ENCODE peak calls at places on chromosome 12, in six cellular contexts. Q, X, G, O, D and H are unnamed samples.

GRCh38 chr12:69966409-69966808 is 141.4 kb downstream of the MYRFL start:
- DNase-seq in X (peak; percentile 80), O (no peak), G (no peak), Q (peak; percentile 57), D (peak; percentile 83), H (no peak)

GRCh38 chr12:72323881-72324280 is 51.7 kb downstream of the TRHDE start:
- DNase-seq in D (no peak), X (no peak), Q (no peak), O (no peak), G (no peak), H (no peak)

GRCh38 chr12:56983386-56983785 is 23.0 kb downstream of the ZBTB39 start:
- DNase-seq in Q (no peak), G (no peak), D (no peak), X (no peak), O (no peak), H (no peak)

GRCh38 chr12:49975370-49975761 is 2.6 kb downstream of the AQP6 start:
- DNase-seq in D (no peak), X (no peak), Q (no peak), O (no peak), G (no peak), H (no peak)

GRCh38 chr12:52356762-52357580 is 10.3 kb downstream of the KRT85 start:
- DNase-seq in G (no peak), O (no peak), D (no peak), X (no peak), Q (no peak), H (no peak)

GRCh38 chr12:116376354-116377193 is 99.1 kb upstream of the MED13L start:
- DNase-seq in O (no peak), G (no peak), Q (peak; percentile 80), X (peak; percentile 89), D (peak; percentile 25), H (no peak)

GRCh38 chr12:76680940-76681339 is 83.0 kb upstream of the ZDHHC17 start:
- DNase-seq in Q (peak; percentile 24), O (no peak), G (no peak), D (no peak), X (peak; percentile 15), H (no peak)

GRCh38 chr12:116941188-116941587 is 30.4 kb downstream of the FBXW8 start:
- DNase-seq in X (no peak), Q (no peak), G (no peak), O (no peak), D (no peak), H (no peak)

GRCh38 chr12:121288158-121288848 is 8.2 kb downstream of the CAMKK2 start:
- DNase-seq in O (no peak), X (no peak), D (no peak), G (no peak), Q (no peak), H (no peak)

GRCh38 chr12:117774986-117775775 is 193.6 kb downstream of the KSR2 start:
- DNase-seq in Q (no peak), D (no peak), G (no peak), X (no peak), O (no peak), H (no peak)

GRCh38 chr12:100827901-100828520 is 33.4 kb downstream of the ANO4 start:
- DNase-seq in O (no peak), X (peak; percentile 67), D (peak; percentile 41), Q (peak; percentile 62), G (no peak), H (peak; percentile 51)

GRCh38 chr12:76698966-76699365 is 64.9 kb upstream of the ZDHHC17 start:
- DNase-seq in D (no peak), Q (no peak), X (no peak), O (no peak), G (no peak), H (no peak)

GRCh38 chr12:18723752-18724151 is 14.1 kb downstream of the PLCZ1 start:
- DNase-seq in X (peak; percentile 69), D (peak; percentile 78), G (no peak), Q (peak; percentile 55), O (no peak), H (peak; percentile 31)

GRCh38 chr12:66456622-66457021 is 154.3 kb downstream of the HELB start:
- DNase-seq in X (no peak), Q (no peak), G (no peak), O (no peak), D (no peak), H (no peak)
- TF ChIP-seq CTCF in X (no peak), Q (no peak), G (no peak), O (no peak), D (no peak), H (no peak)

DNA sequence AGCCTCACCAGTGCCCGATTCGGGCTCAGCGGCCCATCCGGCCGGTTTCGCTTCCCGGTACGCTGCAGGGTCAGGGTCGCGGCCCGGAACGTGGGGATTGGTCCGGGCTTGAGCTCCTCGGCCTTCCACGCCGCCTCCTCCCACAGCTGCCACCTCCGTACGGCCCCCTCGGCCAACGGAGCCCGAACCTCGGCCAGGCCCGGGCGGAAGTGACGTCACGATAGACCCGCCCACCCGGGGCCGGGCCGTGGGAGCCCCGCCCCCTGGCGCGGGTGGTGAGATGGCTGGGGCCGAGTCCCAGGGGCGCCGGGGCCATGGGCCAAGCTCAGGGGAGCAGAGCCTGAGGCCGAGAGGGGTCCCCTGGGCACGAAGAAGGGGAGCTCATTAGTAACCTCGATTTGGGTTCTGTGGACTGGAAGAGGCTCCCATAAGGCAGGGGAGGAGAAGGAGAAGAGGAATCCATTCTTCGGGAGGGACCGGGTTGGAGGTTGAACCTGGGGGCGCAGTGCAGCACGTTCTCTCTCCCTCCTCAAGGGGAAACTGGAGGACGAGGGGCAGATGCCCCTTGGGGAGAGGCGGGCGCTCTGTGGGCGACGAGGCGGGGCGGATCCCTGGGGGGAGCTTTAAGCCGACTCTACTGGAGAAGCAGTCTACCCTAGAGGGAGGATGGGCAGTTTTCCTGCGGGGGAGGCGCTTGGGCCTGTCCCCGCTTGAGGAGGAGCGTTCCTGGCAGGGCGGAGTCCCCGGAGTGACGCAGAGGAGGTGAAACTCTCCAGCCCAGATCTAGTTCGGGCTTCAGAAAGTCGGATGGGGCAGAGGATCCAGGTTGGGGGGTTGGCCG is at the start of gene MLF2:
- DNase-seq in X (peak; percentile 100), D (peak; percentile 99), Q (peak; percentile 100), G (peak; percentile 96), O (peak; percentile 98), H (peak; percentile 98)
- TF ChIP-seq CTCF in X (no peak), D (peak; percentile 74), Q (no peak), G (no peak), O (peak; percentile 89), H (peak; percentile 90)

DNA sequence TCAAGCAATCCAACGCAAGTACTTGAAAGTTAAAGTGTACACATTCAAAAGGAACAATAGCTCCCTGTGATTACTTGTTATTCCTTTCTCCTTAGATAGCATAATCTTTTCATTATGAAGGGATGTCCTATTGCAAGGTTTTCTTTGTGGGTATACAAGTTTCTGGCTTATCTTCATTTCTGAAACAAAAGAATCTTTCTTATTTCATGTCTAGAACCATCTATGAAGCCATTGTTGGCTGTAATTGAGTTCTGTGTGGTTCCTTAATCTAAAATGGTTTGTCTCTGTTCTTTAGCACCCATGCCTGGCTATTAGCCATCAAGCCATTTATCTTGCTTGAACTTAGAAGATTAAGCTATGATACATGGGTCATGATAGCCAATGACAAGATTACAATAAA is 95.0 kb downstream of the VEZT start:
- DNase-seq in O (no peak), G (no peak), Q (no peak), X (no peak), D (no peak), H (no peak)
- TF ChIP-seq CTCF in O (no peak), G (no peak), Q (no peak), X (no peak), D (no peak), H (no peak)

DNA sequence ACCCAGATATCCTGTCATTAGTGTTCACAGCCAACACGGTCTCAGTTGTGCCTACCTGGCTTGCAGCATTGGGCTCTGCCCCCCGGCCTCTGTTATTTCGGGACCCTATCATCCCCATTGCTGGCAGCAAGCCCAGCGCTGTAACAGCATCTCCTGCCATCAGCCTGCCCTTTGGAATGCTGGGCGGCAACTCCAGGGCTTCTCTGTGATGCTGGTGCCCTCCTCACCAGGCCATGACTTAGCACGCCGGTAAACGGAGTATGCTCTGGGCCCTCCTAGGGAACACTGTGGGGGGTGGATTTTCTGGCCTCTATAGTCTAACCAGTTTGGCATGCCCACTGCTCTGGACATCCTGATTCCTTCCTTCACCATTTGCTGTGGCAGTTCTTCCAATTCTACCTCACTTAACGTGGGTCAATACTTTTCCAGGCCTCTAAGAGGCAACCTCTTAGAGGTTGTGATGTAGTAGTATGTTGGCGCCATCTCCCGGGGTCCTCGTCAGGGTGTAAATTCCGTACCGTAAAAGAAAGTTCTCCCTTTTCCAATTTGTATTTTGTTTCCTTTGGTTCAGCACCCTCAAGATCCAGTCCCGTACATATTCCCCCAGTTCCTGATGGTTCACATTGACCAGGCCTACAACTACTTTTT is 80.0 kb downstream of the SINHCAF start:
- DNase-seq in X (peak; percentile 6), G (no peak), O (no peak), Q (peak; percentile 19), D (peak; percentile 34), H (no peak)
- TF ChIP-seq CTCF in X (no peak), G (no peak), O (no peak), Q (peak; percentile 14), D (peak; percentile 18), H (peak; percentile 13)

DNA sequence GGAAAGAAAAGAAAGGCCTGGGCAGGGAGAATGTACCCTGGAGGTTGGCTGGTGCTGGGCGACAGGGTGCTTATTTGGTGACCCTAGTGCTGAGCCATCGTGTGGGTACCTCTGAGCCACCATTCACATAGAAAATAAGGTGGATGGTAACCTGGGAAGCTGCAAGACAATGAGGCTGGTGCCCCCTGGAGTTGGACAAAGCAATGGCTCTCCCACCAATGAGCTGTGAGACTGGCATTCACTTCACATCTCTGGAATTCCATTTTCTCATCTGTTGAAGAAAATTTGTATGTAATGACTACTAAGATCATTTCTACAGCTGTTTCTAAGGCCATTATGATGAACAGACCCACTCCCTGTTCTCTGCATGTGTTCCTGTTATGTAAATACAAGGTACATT is 63.1 kb upstream of the IGF1 start:
- DNase-seq in O (no peak), G (no peak), Q (no peak), D (no peak), X (no peak), H (no peak)
- TF ChIP-seq CTCF in O (no peak), G (no peak), Q (no peak), D (no peak), X (no peak), H (no peak)

GRCh38 chr12:32440120-32440865 is 40.9 kb downstream of the FGD4 start:
- DNase-seq in D (peak; percentile 16), O (peak; percentile 40), X (no peak), G (no peak), Q (no peak), H (no peak)
- TF ChIP-seq CTCF in D (peak; percentile 26), O (no peak), X (no peak), G (no peak), Q (no peak), H (no peak)

GRCh38 chr12:25775968-25776367 is 182.5 kb upstream of the RASSF8 start:
- DNase-seq in X (peak; percentile 62), Q (peak; percentile 21), O (no peak), G (no peak), D (no peak), H (no peak)
- TF ChIP-seq CTCF in X (no peak), Q (no peak), O (no peak), G (no peak), D (no peak), H (no peak)